ENCODE peak calls at places on chromosomes 3 and 15, in seven cellular contexts. V is stimulated activated CD4-positive, alpha-beta T cell treated with anti-CD3 and anti-CD28 coated beads, Interleukin-1b, Interleukin-23, amount 100 ng/mL, for 24 hours; G is activated T-cell treated with anti-CD3 and anti-CD28 coated beads, Interleukin-2, amount 50 U/mL, for 4 hours; P is cardiac muscle cell; O is SW480; H is posterior cingulate gyrus; N is GM12891. R is an unnamed sample.
A peak's percentile ranks its signal among the peaks of the same experiment; 100 is the strongest.

GRCh38 chr3:179666436-179667035 is 13.7 kb downstream of the USP13 start:
- DNase-seq in V (no peak), G (no peak), P (peak; percentile 41), O (no peak), H (peak; percentile 34), N (no peak), R (no peak)

GRCh38 chr3:52986049-52986448 is 59.8 kb downstream of the SFMBT1 start:
- DNase-seq in V (no peak), G (no peak), P (no peak), O (peak; percentile 0), H (no peak), N (no peak), R (no peak)

GRCh38 chr3:78462021-78462420 is 1305.8 kb downstream of the ROBO1 start:
- DNase-seq in V (no peak), G (no peak), P (no peak), O (no peak), H (no peak), N (no peak), R (no peak)

GRCh38 chr3:42758126-42758525 is 14.9 kb downstream of the CCDC13 start:
- DNase-seq in V (no peak), G (no peak), P (no peak), O (no peak), H (no peak), N (no peak), R (no peak)

GRCh38 chr15:65580287-65580686 is 30.6 kb downstream of the INTS14 start:
- DNase-seq in V (no peak), G (no peak), P (no peak), O (no peak), H (no peak), N (no peak), R (peak; percentile 21)

GRCh38 chr3:53269888-53270880 is 14.4 kb upstream of the TKT start:
- DNase-seq in V (no peak), G (no peak), P (peak; percentile 94), O (peak; percentile 95), H (peak; percentile 59), N (peak; percentile 32), R (peak; percentile 97)

GRCh38 chr3:52606373-52607085 is 70.1 kb downstream of the UQCC5 start:
- DNase-seq in V (no peak), G (no peak), P (peak; percentile 3), O (peak; percentile 72), H (no peak), N (no peak), R (peak; percentile 67)

GRCh38 chr15:52257734-52258062 is 37.9 kb downstream of the MYO5C start:
- DNase-seq in V (no peak), G (no peak), P (peak; percentile 64), O (no peak), H (no peak), N (no peak), R (no peak)

GRCh38 chr3:122576174-122576940 is 1.1 kb upstream of the PARP15 start:
- DNase-seq in V (no peak), G (no peak), P (no peak), O (no peak), H (no peak), N (no peak), R (no peak)

GRCh38 chr15:66163553-66163952 is 90.0 kb downstream of the MEGF11 start:
- DNase-seq in V (no peak), G (no peak), P (no peak), O (no peak), H (no peak), N (no peak), R (no peak)

GRCh38 chr3:122739172-122739571 is 54.5 kb downstream of the HSPBAP1 start:
- DNase-seq in V (no peak), G (no peak), P (no peak), O (no peak), H (no peak), N (no peak), R (no peak)

GRCh38 chr3:17579289-17580031 is 163.0 kb downstream of the TBC1D5 start:
- DNase-seq in V (no peak), G (no peak), P (peak; percentile 5), O (no peak), H (no peak), N (no peak), R (no peak)

GRCh38 chr15:83207622-83208356 is at the start of gene HDGFL3:
- DNase-seq in V (no peak), G (peak; percentile 5), P (peak; percentile 75), O (peak; percentile 64), H (peak; percentile 64), N (peak; percentile 59), R (no peak)

GRCh38 chr15:63920504-63921178 is 86.9 kb upstream of the HERC1 start:
- DNase-seq in V (no peak), G (no peak), P (no peak), O (no peak), H (no peak), N (no peak), R (no peak)

GRCh38 chr3:115990669-115991068 is 367.4 kb downstream of the GAP43 start:
- DNase-seq in V (no peak), G (no peak), P (no peak), O (no peak), H (no peak), N (no peak), R (no peak)

GRCh38 chr15:63601727-63602185 is 4.6 kb downstream of the FBXL22 start:
- DNase-seq in V (no peak), G (no peak), P (no peak), O (peak; percentile 27), H (no peak), N (no peak), R (no peak)

GRCh38 chr3:37287776-37288175 is 113.4 kb upstream of the LRRFIP2 start:
- DNase-seq in V (no peak), G (no peak), P (no peak), O (no peak), H (no peak), N (no peak), R (no peak)

GRCh38 chr15:55627730-55628368 is 39.7 kb upstream of the PYGO1 start:
- DNase-seq in V (no peak), G (no peak), P (no peak), O (peak; percentile 79), H (no peak), N (no peak), R (peak; percentile 18)

GRCh38 chr3:189003410-189003809 is 168.4 kb upstream of the TPRG1 start:
- DNase-seq in V (no peak), G (no peak), P (no peak), O (no peak), H (no peak), N (no peak), R (no peak)

R was measured in HepG2.